ENCODE peak calls at places on chromosomes 13 and 19, in five cellular contexts. R is transverse colon, K is thoracic aorta, H is pancreas, T is colonic mucosa. S is an unnamed sample.

GRCh38 chr13:32895296-32895695 is 120.9 kb upstream of the KL start:
- DNase-seq in R (no peak), K (no peak), H (no peak), T (no peak), S (no peak)

GRCh38 chr19:23273594-23274412 is 23.6 kb upstream of the ZNF724 start:
- DNase-seq in R (peak), K (peak), H (peak), T (peak), S (peak)

GRCh38 chr19:3575260-3575741 is 2.6 kb downstream of the HMG20B start:
- DNase-seq in R (no peak), K (no peak), H (peak), T (peak), S (no peak)

GRCh38 chr13:62524061-62524460 is 1108.4 kb upstream of the PCDH20 start:
- DNase-seq in R (no peak), K (no peak), H (no peak), T (no peak), S (no peak)

GRCh38 chr13:52686381-52686780 is 33.7 kb downstream of the SUGT1 start:
- DNase-seq in R (no peak), K (no peak), H (no peak), T (no peak), S (no peak)

GRCh38 chr19:18967358-18968146 is 26.5 kb upstream of the HOMER3 start:
- DNase-seq in R (peak), K (peak), H (peak), T (peak), S (peak)

GRCh38 chr19:3029070-3029923 is at the start of gene TLE2:
- DNase-seq in R (no peak), K (no peak), H (no peak), T (no peak), S (no peak)

GRCh38 chr13:97142452-97142851 is 79.7 kb upstream of the MBNL2 start:
- DNase-seq in R (peak), K (no peak), H (peak), T (peak), S (no peak)

GRCh38 chr19:11756965-11757364 is 9.8 kb upstream of the ZNF441 start:
- DNase-seq in R (no peak), K (no peak), H (no peak), T (no peak), S (no peak)

GRCh38 chr19:54154603-54155345 is 4.7 kb downstream of the LENG1 start:
- DNase-seq in R (no peak), K (no peak), H (no peak), T (no peak), S (no peak)

GRCh38 chr13:46124967-46125933 is 20.4 kb upstream of the CPB2 start:
- DNase-seq in R (no peak), K (no peak), H (no peak), T (no peak), S (no peak)

GRCh38 chr13:114071441-114071840 is 61.0 kb downstream of the RASA3 start:
- DNase-seq in R (no peak), K (no peak), H (no peak), T (no peak), S (no peak)

GRCh38 chr13:113028336-113029060 is 59.5 kb downstream of the MCF2L start:
- DNase-seq in R (no peak), K (no peak), H (no peak), T (no peak), S (no peak)

GRCh38 chr13:109651854-109652253 is 134.5 kb downstream of the IRS2 start:
- DNase-seq in R (no peak), K (no peak), H (no peak), T (no peak), S (no peak)

GRCh38 chr19:3146677-3147100 is 10.9 kb downstream of the GNA15 start:
- DNase-seq in R (peak), K (no peak), H (no peak), T (peak), S (no peak)

GRCh38 chr13:37656247-37656940 is 57.8 kb upstream of the POSTN start:
- DNase-seq in R (no peak), K (no peak), H (no peak), T (no peak), S (peak)

GRCh38 chr19:5042556-5042955 is 73.6 kb downstream of the KDM4B start:
- DNase-seq in R (no peak), K (no peak), H (no peak), T (no peak), S (no peak)

GRCh38 chr19:3743486-3743885 is 18.0 kb downstream of the APBA3 start:
- DNase-seq in R (no peak), K (no peak), H (no peak), T (no peak), S (no peak)

DNA sequence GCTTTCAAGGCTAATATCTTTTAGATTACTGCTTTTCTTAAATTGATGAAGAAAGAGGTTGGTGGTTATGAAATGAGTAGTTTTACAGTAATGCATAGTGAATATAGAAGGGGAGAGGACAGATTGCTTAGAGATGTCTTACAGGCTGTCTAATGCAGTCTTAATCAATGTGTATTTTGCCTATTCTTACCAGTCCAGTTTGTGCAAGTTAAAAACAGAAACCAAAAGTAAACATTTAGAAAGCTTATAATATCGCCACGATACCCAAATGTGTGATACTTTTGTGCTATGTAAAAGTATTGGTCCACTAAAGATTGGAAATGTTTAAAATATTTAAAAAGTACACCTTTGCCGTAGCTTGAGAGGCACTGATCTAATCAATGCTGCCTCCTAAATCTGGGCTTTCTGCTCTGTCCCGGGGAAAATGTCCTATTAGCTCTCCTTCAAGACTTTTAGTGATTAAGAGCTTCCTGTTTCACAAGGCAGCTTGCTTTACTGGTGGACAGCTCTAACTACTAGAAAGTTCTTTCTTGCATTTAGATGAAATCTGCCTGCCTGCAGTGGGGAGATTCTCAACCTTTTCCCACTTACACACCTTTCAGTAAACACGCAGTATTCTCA is 64.7 kb downstream of the DNAJC15 start:
- DNase-seq in R (no peak), K (no peak), H (no peak), T (no peak), S (peak)
- H3K4me3 ChIP-seq in R (peak), K (peak), H (peak), T (no peak), S (no peak)

GRCh38 chr13:41970022-41970421 is 9.1 kb upstream of the VWA8 start:
- DNase-seq in R (no peak), K (no peak), H (no peak), T (no peak), S (no peak)

GRCh38 chr13:41971848-41972247 is 10.9 kb upstream of the VWA8 start:
- DNase-seq in R (no peak), K (no peak), H (no peak), T (no peak), S (no peak)

GRCh38 chr13:41962994-41963393 is 2.1 kb upstream of the VWA8 start:
- DNase-seq in R (no peak), K (no peak), H (no peak), T (no peak), S (no peak)

GRCh38 chr13:41970918-41971317 is 10.0 kb upstream of the VWA8 start:
- DNase-seq in R (no peak), K (no peak), H (no peak), T (no peak), S (no peak)

GRCh38 chr13:41966671-41967070 is 5.8 kb upstream of the VWA8 start:
- DNase-seq in R (no peak), K (no peak), H (no peak), T (no peak), S (no peak)
- TF ChIP-seq CTCF in R (no peak), K (no peak), H (no peak), T (no peak), S (no peak)

GRCh38 chr19:8209965-8210659 is 942 bp downstream of the CERS4 start:
- DNase-seq in R (no peak), K (no peak), H (peak), T (no peak), S (no peak)

GRCh38 chr19:8210660-8211101 is 1.5 kb downstream of the CERS4 start:
- DNase-seq in R (no peak), K (no peak), H (no peak), T (no peak), S (no peak)

GRCh38 chr19:8208119-8208709 is 956 bp upstream of the CERS4 start:
- DNase-seq in R (no peak), K (no peak), H (peak), T (no peak), S (no peak)

GRCh38 chr19:8208710-8209110 is 460 bp upstream of the CERS4 start:
- DNase-seq in R (no peak), K (no peak), H (no peak), T (peak), S (peak)

GRCh38 chr19:8209111-8209964 is at the start of gene CERS4:
- DNase-seq in R (peak), K (no peak), H (peak), T (peak), S (peak)
- H3K4me3 ChIP-seq in R (peak), K (peak), H (peak), T (peak), S (peak)

GRCh38 chr19:1908364-1908678 is 3.1 kb downstream of the ADAT3 start:
- DNase-seq in R (no peak), K (no peak), H (no peak), T (no peak), S (no peak)

GRCh38 chr19:1905863-1906375 is 720 bp downstream of the ADAT3 start:
- DNase-seq in R (no peak), K (no peak), H (no peak), T (no peak), S (no peak)

GRCh38 chr19:1910169-1910568 is 5.0 kb downstream of the ADAT3 start:
- DNase-seq in R (no peak), K (no peak), H (no peak), T (no peak), S (no peak)

GRCh38 chr19:1906985-1907562 is 1.9 kb downstream of the ADAT3 start:
- DNase-seq in R (no peak), K (no peak), H (no peak), T (no peak), S (no peak)

GRCh38 chr19:1907563-1908363 is 2.6 kb downstream of the ADAT3 start:
- DNase-seq in R (peak), K (no peak), H (peak), T (peak), S (no peak)
- TF ChIP-seq CTCF in R (no peak), K (no peak), H (no peak), T (no peak), S (no peak)

GRCh38 chr13:29594310-29594709 is 1.2 kb downstream of the SLC7A1 start:
- DNase-seq in R (peak), K (no peak), H (peak), T (peak), S (peak)

GRCh38 chr13:29595380-29596063 is at the start of gene SLC7A1:
- DNase-seq in R (peak), K (peak), H (peak), T (peak), S (peak)

GRCh38 chr13:29594710-29595379 is 643 bp downstream of the SLC7A1 start:
- DNase-seq in R (peak), K (peak), H (peak), T (peak), S (peak)

GRCh38 chr13:29596064-29596418 is 553 bp upstream of the SLC7A1 start:
- DNase-seq in R (no peak), K (no peak), H (no peak), T (no peak), S (no peak)

DNA sequence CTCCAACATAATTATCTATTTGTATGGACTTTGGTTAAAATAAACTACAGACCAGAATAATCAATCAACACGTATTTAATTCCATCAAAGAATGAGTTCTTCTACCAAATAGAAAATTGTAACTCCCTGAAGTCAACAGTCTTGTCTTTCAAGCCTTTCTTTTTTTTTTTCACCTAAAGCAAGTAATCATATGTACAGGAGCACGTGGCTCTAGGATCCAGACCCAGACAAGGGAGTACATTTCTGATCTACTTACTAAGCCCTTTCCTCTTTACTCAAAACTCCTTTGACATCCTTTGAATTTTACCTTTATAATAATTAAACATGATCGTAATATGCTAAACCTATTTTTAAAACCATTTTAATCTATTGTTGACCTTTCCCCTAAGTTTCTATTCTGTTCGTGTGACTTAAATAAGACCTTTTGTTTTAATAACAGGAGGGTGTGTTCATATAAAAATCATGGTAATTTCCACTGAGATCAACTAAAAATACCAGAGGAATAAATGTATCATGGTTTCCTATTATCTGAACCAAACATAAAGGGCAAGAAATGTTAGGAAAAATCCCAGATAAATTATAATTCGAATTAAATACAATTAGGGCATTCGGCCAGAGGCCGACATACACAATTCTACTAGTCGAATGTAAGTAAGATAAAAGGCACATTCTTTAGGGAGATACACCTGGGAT is 1.7 kb downstream of the SLC7A1 start:
- DNase-seq in R (no peak), K (no peak), H (no peak), T (no peak), S (no peak)
- H3K4me3 ChIP-seq in R (peak), K (peak), H (peak), T (peak), S (peak)

GRCh38 chr19:39307822-39308530 is 11.8 kb downstream of the IFNL1 start:
- DNase-seq in R (no peak), K (no peak), H (no peak), T (no peak), S (no peak)
- TF ChIP-seq CTCF in R (no peak), K (no peak), H (no peak), T (no peak), S (no peak)

GRCh38 chr19:48249502-48250014 is 6.2 kb downstream of the CARD8 start:
- DNase-seq in R (peak), K (no peak), H (peak), T (peak), S (no peak)

GRCh38 chr19:48247212-48247611 is 8.5 kb downstream of the CARD8 start:
- DNase-seq in R (no peak), K (no peak), H (no peak), T (no peak), S (no peak)

GRCh38 chr19:48250290-48251025 is 5.3 kb downstream of the CARD8 start:
- DNase-seq in R (no peak), K (no peak), H (no peak), T (no peak), S (no peak)

GRCh38 chr19:48246101-48246500 is 9.6 kb downstream of the CARD8 start:
- DNase-seq in R (no peak), K (no peak), H (no peak), T (no peak), S (no peak)

DNA sequence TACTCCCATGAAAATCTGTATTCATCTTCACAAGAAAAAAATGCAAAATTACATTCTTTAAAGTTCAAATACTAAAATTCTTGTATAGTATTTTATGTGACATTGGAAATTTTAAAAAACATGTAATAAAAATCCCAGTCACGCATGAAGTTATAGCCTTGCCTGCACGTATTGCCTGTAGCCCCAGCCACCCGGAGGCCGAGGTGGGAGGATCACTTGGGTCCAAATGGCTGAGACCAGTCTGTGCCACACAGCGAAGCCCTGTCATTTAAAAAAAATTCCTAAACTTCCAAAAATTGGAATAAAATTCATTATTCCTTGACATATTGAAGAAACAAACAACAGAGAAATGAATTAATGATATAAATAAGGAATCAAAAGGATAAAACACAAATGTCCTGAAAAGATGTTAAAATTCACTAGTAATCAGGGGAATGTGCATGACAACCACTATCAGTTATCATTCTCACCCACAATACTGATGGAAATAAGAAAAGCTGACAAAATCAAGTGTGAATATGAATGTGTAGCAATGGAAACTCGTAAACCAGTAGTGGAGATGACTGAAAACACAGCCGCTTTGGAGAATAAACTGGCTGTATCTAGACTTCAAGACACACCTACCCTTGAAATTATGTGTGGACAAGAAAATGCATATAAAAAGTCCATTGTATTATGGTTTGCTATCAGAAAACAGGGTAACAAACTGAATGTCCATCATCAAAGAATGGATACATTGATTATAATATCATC is 7.5 kb downstream of the CARD8 start:
- DNase-seq in R (no peak), K (no peak), H (no peak), T (no peak), S (no peak)
- H3K4me3 ChIP-seq in R (peak), K (peak), H (no peak), T (peak), S (no peak)

GRCh38 chr13:106533940-106534843 is 1.3 kb downstream of the EFNB2 start:
- DNase-seq in R (peak), K (no peak), H (peak), T (peak), S (peak)

GRCh38 chr13:106534844-106535551 is 464 bp downstream of the EFNB2 start:
- DNase-seq in R (no peak), K (no peak), H (no peak), T (no peak), S (peak)

GRCh38 chr13:106530907-106531520 is 4.4 kb downstream of the EFNB2 start:
- DNase-seq in R (no peak), K (no peak), H (no peak), T (no peak), S (no peak)

GRCh38 chr13:106532111-106532929 is 3.1 kb downstream of the EFNB2 start:
- DNase-seq in R (no peak), K (no peak), H (no peak), T (peak), S (peak)

DNA sequence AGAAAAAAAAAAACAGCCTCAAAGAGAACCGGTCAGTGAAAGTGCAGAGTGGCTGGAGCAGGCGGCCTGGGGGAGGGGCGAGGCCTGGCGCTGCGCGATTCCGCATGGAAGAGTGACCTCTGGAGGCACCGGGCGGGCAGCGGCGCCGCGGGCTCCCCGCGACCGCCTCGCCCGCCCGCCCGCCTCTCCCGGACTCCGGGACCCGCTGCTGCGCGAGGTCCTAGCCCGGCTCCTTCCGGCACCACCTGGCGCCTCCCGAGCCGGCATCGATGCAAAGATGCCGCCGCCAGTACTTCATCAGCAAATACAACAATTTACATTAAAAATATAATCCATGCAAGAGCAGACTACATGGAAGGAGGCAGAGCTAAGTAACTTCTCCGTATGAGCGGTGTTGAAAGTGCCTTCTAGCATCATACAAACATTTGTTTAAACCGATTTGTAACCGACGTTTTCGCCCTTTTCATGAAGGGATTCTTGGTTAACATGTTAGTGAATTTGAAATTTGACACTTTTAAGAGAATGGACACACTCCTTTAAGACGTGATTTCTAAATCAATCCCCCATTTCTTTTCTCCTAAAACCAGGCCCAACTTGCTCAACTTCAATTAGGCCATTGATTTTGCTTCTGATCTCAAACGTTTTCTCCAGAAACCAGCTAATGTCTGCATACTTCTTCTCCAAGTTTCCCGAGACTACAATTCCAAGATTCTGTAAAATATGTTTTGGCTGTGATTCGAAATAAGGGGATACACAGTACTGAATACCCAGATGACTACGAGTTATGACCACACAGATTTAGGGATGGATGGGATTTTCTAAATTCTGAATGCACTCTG is 2.1 kb downstream of the EFNB2 start:
- DNase-seq in R (peak), K (no peak), H (peak), T (peak), S (peak)
- TF ChIP-seq CTCF in R (peak), K (peak), H (peak), T (peak), S (peak)

GRCh38 chr19:7505682-7506384 is 10.1 kb upstream of the ZNF358 start:
- DNase-seq in R (peak), K (no peak), H (no peak), T (no peak), S (no peak)
- H3K4me3 ChIP-seq in R (peak), K (peak), H (peak), T (peak), S (no peak)